ENCODE peak calls at places on chromosomes 11 and 22, in eight cellular contexts. T, G, Q, X, U, L, M and W are unnamed samples.
A peak's percentile ranks its signal among the peaks of the same experiment; 100 is the strongest.

GRCh38 chr22:44441401-44442185 is 56.4 kb downstream of the RTL6 start:
- DNase-seq in T (no peak), G (peak; percentile 65), Q (no peak), X (no peak), U (no peak), L (peak; percentile 11), M (no peak), W (peak; percentile 63)

GRCh38 chr22:23072911-23073491 is 2.7 kb downstream of the GNAZ start:
- DNase-seq in T (no peak), G (peak; percentile 66), Q (peak; percentile 64), X (no peak), U (no peak), L (no peak), M (peak; percentile 62), W (peak; percentile 47)

GRCh38 chr11:1747753-1748466 is 2.5 kb downstream of the IFITM10 start:
- DNase-seq in T (no peak), G (peak; percentile 95), Q (no peak), X (no peak), U (no peak), L (no peak), M (no peak), W (peak; percentile 80)

GRCh38 chr22:28995551-28995950 is 66.1 kb downstream of the C22orf31 start:
- DNase-seq in T (no peak), G (no peak), Q (no peak), X (no peak), U (no peak), L (no peak), M (no peak), W (no peak)

GRCh38 chr11:877565-877964 is 33.0 kb downstream of the CHID1 start:
- DNase-seq in T (no peak), G (no peak), Q (peak; percentile 82), X (no peak), U (no peak), L (no peak), M (peak; percentile 75), W (no peak)

GRCh38 chr11:7251836-7252682 is at the start of gene SYT9:
- DNase-seq in T (no peak), G (peak; percentile 78), Q (peak; percentile 89), X (no peak), U (no peak), L (no peak), M (peak; percentile 78), W (peak; percentile 72)

GRCh38 chr11:110759972-110760381 is 47.7 kb upstream of the ARHGAP20 start:
- DNase-seq in T (no peak), G (no peak), Q (no peak), X (no peak), U (peak; percentile 92), L (no peak), M (peak; percentile 21), W (no peak)

GRCh38 chr11:69138265-69138664 is 17.5 kb upstream of the SMIM38 start:
- DNase-seq in T (peak; percentile 91), G (peak; percentile 77), Q (no peak), X (no peak), U (peak; percentile 73), L (no peak), M (peak; percentile 27), W (peak; percentile 34)

GRCh38 chr11:64758330-64759079 is 1.3 kb downstream of the PYGM start:
- DNase-seq in T (no peak), G (peak; percentile 73), Q (no peak), X (no peak), U (no peak), L (peak; percentile 16), M (no peak), W (peak; percentile 59)

GRCh38 chr11:19947521-19948114 is 212.7 kb downstream of the DBX1 start:
- DNase-seq in T (no peak), G (no peak), Q (no peak), X (no peak), U (no peak), L (no peak), M (no peak), W (no peak)

GRCh38 chr11:104918113-104918824 is 20.0 kb upstream of the CASP12 start:
- DNase-seq in T (no peak), G (peak; percentile 30), Q (no peak), X (no peak), U (peak; percentile 93), L (no peak), M (no peak), W (no peak)

GRCh38 chr11:124643605-124644425 is 21.2 kb downstream of the TBRG1 start:
- DNase-seq in T (no peak), G (peak; percentile 90), Q (no peak), X (no peak), U (peak; percentile 97), L (no peak), M (no peak), W (no peak)

GRCh38 chr11:14687943-14688627 is 44.5 kb downstream of the PDE3B start:
- DNase-seq in T (no peak), G (no peak), Q (no peak), X (no peak), U (no peak), L (no peak), M (no peak), W (no peak)
- H3K4me1 ChIP-seq in T (no peaks in the 10 kb centered on the region), G (no peaks in the 10 kb centered on the region), Q (no peaks in the 10 kb centered on the region), X (no peaks in the 10 kb centered on the region), U (no peaks in the 10 kb centered on the region), L (no peaks in the 10 kb centered on the region), M (no peaks in the 10 kb centered on the region), W (no peaks in the 10 kb centered on the region)

GRCh38 chr11:90219438-90219837 is 3.4 kb downstream of the CHORDC1 start:
- DNase-seq in T (no peak), G (no peak), Q (no peak), X (no peak), U (no peak), L (no peak), M (peak; percentile 5), W (no peak)

GRCh38 chr11:90222459-90223247 is at the start of gene CHORDC1:
- DNase-seq in T (peak; percentile 79), G (peak; percentile 91), Q (peak; percentile 90), X (peak; percentile 77), U (peak; percentile 75), L (peak; percentile 88), M (peak; percentile 92), W (peak; percentile 97)

GRCh38 chr11:90222152-90222458 is 744 bp downstream of the CHORDC1 start:
- DNase-seq in T (no peak), G (peak; percentile 64), Q (no peak), X (no peak), U (no peak), L (no peak), M (no peak), W (no peak)

GRCh38 chr11:90218606-90219005 is 4.2 kb downstream of the CHORDC1 start:
- DNase-seq in T (no peak), G (no peak), Q (peak; percentile 63), X (no peak), U (no peak), L (no peak), M (peak; percentile 61), W (no peak)

DNA sequence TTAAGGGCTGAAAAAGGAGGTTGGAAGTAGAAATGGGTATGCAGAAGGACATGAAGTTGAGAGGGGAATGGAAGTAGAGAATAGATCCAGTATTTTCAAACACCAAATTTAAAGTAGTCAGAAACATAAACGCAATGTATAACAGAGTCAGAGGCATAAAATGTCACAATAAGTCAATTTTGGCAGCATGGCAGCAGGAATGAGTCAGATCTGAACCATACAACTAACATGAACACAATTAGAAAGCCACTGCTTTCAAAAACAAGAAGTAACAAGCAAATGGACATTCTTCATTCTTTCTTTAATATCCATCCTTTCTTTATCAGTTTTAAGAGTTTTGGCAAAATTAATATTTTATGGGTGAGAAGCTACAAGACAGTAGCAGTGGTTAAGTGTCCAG is 2.5 kb downstream of the CHORDC1 start:
- DNase-seq in T (peak; percentile 52), G (peak; percentile 78), Q (no peak), X (no peak), U (peak; percentile 72), L (no peak), M (no peak), W (no peak)
- H3K4me1 ChIP-seq in T (peaks cover 45% of the 10 kb centered on the region), G (peaks cover 26% of the 10 kb centered on the region), Q (peaks cover 50% of the 10 kb centered on the region), X (no peaks in the 10 kb centered on the region), U (peaks cover 6% of the 10 kb centered on the region), L (peaks cover 13% of the 10 kb centered on the region), M (no peaks in the 10 kb centered on the region), W (peaks cover 29% of the 10 kb centered on the region)

DNA sequence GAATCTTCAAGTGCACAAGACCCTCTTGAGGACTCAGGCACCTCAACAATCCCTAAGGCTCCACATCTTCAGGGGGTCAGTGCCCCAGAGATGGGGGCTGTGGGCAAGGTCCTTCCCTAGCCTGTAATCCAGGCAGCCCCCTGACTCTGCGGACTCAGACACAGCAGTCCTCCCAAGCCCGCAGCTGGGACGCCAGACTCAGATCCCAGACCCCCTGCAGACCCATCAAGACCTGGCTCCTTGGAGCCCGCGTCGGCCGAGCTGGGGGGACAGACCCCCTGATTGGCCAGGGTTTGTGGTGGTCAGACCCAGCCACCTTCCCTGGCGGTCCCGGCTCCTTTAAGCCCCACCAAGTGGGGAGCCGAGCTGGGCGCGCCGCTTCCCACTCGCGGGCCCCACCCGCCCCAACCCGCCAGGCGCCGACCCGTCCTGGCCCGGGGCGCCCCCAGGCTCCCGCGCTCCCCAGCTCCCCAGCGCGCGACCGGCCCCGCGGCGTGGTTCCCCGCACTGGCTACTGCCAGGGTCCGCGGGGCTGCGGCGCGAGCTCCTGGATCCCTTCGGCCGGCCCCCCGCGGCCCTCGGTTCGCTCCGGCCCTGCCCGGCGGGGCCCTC is 464 bp downstream of the OSBPL5 start:
- DNase-seq in T (no peak), G (peak; percentile 88), Q (peak; percentile 72), X (no peak), U (no peak), L (no peak), M (peak; percentile 48), W (peak; percentile 77)
- H3K4me1 ChIP-seq in T (no peaks in the 10 kb centered on the region), G (peaks cover 39% of the 10 kb centered on the region), Q (peaks cover 18% of the 10 kb centered on the region), X (peaks cover 12% of the 10 kb centered on the region), U (peaks cover 38% of the 10 kb centered on the region), L (peaks cover 45% of the 10 kb centered on the region), M (peaks cover 10% of the 10 kb centered on the region), W (peaks cover 72% of the 10 kb centered on the region)

GRCh38 chr22:33111491-33111890 is 53.3 kb upstream of the SYN3 start:
- DNase-seq in T (no peak), G (peak; percentile 62), Q (peak; percentile 35), X (no peak), U (no peak), L (no peak), M (peak; percentile 83), W (no peak)

GRCh38 chr22:33110562-33111163 is 52.5 kb upstream of the SYN3 start:
- DNase-seq in T (no peak), G (peak; percentile 58), Q (no peak), X (no peak), U (no peak), L (no peak), M (peak; percentile 34), W (no peak)

GRCh38 chr22:33105501-33105911 is 47.3 kb upstream of the SYN3 start:
- DNase-seq in T (no peak), G (no peak), Q (no peak), X (no peak), U (peak; percentile 28), L (no peak), M (no peak), W (no peak)

GRCh38 chr22:33109532-33110148 is 51.5 kb upstream of the SYN3 start:
- DNase-seq in T (no peak), G (no peak), Q (no peak), X (no peak), U (no peak), L (no peak), M (no peak), W (no peak)

DNA sequence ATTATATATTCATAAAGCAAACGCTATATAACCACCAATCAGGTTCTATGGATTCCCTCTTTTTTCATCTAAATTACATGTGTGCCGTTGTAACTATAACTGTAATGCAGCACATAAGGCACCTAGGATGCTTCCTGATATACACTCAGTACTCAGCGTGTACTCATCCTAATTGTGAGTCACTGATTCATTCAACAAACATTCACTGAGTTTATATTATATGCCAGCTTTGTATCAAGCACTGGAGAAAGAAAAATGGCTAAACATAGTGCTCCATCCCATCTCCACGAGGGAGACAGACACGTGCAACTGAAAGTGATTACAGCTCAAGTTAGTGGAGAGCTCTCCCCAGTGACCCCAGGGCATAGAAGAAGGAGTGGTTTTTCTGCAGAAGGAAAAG is 49.9 kb upstream of the SYN3 start:
- DNase-seq in T (no peak), G (no peak), Q (no peak), X (no peak), U (no peak), L (no peak), M (no peak), W (no peak)
- H3K4me1 ChIP-seq in T (no peaks in the 10 kb centered on the region), G (no peaks in the 10 kb centered on the region), Q (no peaks in the 10 kb centered on the region), X (no peaks in the 10 kb centered on the region), U (no peaks in the 10 kb centered on the region), L (no peaks in the 10 kb centered on the region), M (no peaks in the 10 kb centered on the region), W (no peaks in the 10 kb centered on the region)